ENCODE peak calls at places on chromosomes 6 and 20, in nine cellular contexts. F, D, W, Q, J, T, C, A and V are unnamed samples.

GRCh38 chr6:136114661-136115060 is 135.4 kb downstream of the MTFR2 start:
- DNase-seq in F (no peak), D (no peak), W (no peak), Q (no peak), J (no peak), T (no peak), C (no peak), A (no peak), V (no peak)

GRCh38 chr6:147479857-147480256 is 28.6 kb upstream of the SAMD5 start:
- DNase-seq in F (no peak), D (no peak), W (no peak), Q (no peak), J (no peak), T (no peak), C (no peak), A (no peak), V (no peak)

GRCh38 chr6:42967228-42967627 is 6.7 kb downstream of the GNMT start:
- DNase-seq in F (no peak), D (no peak), W (no peak), Q (no peak), J (no peak), T (no peak), C (no peak), A (no peak), V (no peak)

GRCh38 chr20:43409041-43409913 is 48.4 kb upstream of the SRSF6 start:
- DNase-seq in F (peak), D (peak), W (no peak), Q (peak), J (no peak), T (no peak), C (peak), A (no peak), V (peak)

GRCh38 chr6:29763491-29764289 is 40.5 kb downstream of the HLA-F start:
- DNase-seq in F (no peak), D (no peak), W (no peak), Q (peak), J (no peak), T (no peak), C (no peak), A (no peak), V (peak)

GRCh38 chr6:36875250-36875633 is 639 bp upstream of the PPIL1 start:
- DNase-seq in F (no peak), D (no peak), W (no peak), Q (no peak), J (no peak), T (no peak), C (no peak), A (no peak), V (no peak)

GRCh38 chr6:68635706-68636513 is 828 bp downstream of the ADGRB3 start:
- DNase-seq in F (no peak), D (peak), W (no peak), Q (peak), J (no peak), T (peak), C (peak), A (no peak), V (peak)

GRCh38 chr6:112180095-112180820 is 74.1 kb downstream of the LAMA4 start:
- DNase-seq in F (peak), D (peak), W (no peak), Q (peak), J (peak), T (no peak), C (peak), A (peak), V (peak)

GRCh38 chr20:36225666-36226065 is 10.6 kb upstream of the AAR2 start:
- DNase-seq in F (no peak), D (no peak), W (no peak), Q (no peak), J (no peak), T (no peak), C (no peak), A (no peak), V (no peak)

GRCh38 chr6:96907498-96907897 is 9.8 kb upstream of the NDUFAF4 start:
- DNase-seq in F (peak), D (no peak), W (no peak), Q (peak), J (no peak), T (no peak), C (no peak), A (no peak), V (peak)

GRCh38 chr6:138971601-138972000 is 16.5 kb downstream of the REPS1 start:
- DNase-seq in F (no peak), D (no peak), W (no peak), Q (peak), J (no peak), T (no peak), C (no peak), A (no peak), V (peak)

GRCh38 chr6:81909981-81910910 is 157.8 kb upstream of the TENT5A start:
- DNase-seq in F (no peak), D (no peak), W (no peak), Q (no peak), J (no peak), T (no peak), C (no peak), A (no peak), V (no peak)